ENCODE peak calls at places on chromosomes 11 and 22, in eight cellular contexts. One of them, this sample, is unnamed.

GRCh38 chr22:41939981-41940852 is 6.7 kb downstream of the CENPM start:
- DNase-seq in A172: no peak
- DNase-seq in kidney: peak; percentile 86
- DNase-seq in NCI-H2029: peak; percentile 93
- DNase-seq in GM12891: no peak
- DNase-seq in MCF 10A: no peak
- DNase-seq in effector CD8-positive, alpha-beta T cell: peak; percentile 79
- DNase-seq in RKO: no peak
- DNase-seq in this sample: peak; percentile 80

GRCh38 chr11:953513-953912 is 27.8 kb downstream of the AP2A2 start:
- DNase-seq in A172: no peak
- DNase-seq in kidney: no peak
- DNase-seq in NCI-H2029: no peak
- DNase-seq in GM12891: no peak
- DNase-seq in MCF 10A: no peak
- DNase-seq in effector CD8-positive, alpha-beta T cell: no peak
- DNase-seq in RKO: no peak
- DNase-seq in this sample: no peak

GRCh38 chr11:9947231-9947864 is 283.5 kb downstream of the SWAP70 start:
- DNase-seq in A172: no peak
- DNase-seq in kidney: no peak
- DNase-seq in NCI-H2029: no peak
- DNase-seq in GM12891: no peak
- DNase-seq in MCF 10A: no peak
- DNase-seq in effector CD8-positive, alpha-beta T cell: no peak
- DNase-seq in RKO: no peak
- DNase-seq in this sample: no peak

GRCh38 chr22:17783773-17784480 is 9.7 kb upstream of the BID start:
- DNase-seq in A172: no peak
- DNase-seq in kidney: no peak
- DNase-seq in NCI-H2029: no peak
- DNase-seq in GM12891: no peak
- DNase-seq in MCF 10A: no peak
- DNase-seq in effector CD8-positive, alpha-beta T cell: no peak
- DNase-seq in RKO: no peak
- DNase-seq in this sample: no peak

GRCh38 chr22:28736296-28737155 is 5.1 kb downstream of the CHEK2 start:
- DNase-seq in A172: no peak
- DNase-seq in kidney: no peak
- DNase-seq in NCI-H2029: peak; percentile 50
- DNase-seq in GM12891: no peak
- DNase-seq in MCF 10A: no peak
- DNase-seq in effector CD8-positive, alpha-beta T cell: no peak
- DNase-seq in RKO: no peak
- DNase-seq in this sample: no peak

GRCh38 chr22:17786435-17787158 is 12.3 kb upstream of the BID start:
- DNase-seq in A172: no peak
- DNase-seq in kidney: peak; percentile 85
- DNase-seq in NCI-H2029: peak; percentile 49
- DNase-seq in GM12891: no peak
- DNase-seq in MCF 10A: peak; percentile 76
- DNase-seq in effector CD8-positive, alpha-beta T cell: no peak
- DNase-seq in RKO: no peak
- DNase-seq in this sample: no peak

GRCh38 chr11:19954899-19955298 is 205.4 kb downstream of the DBX1 start:
- DNase-seq in A172: no peak
- DNase-seq in kidney: no peak
- DNase-seq in NCI-H2029: peak; percentile 55
- DNase-seq in GM12891: no peak
- DNase-seq in MCF 10A: peak; percentile 56
- DNase-seq in effector CD8-positive, alpha-beta T cell: no peak
- DNase-seq in RKO: no peak
- DNase-seq in this sample: no peak

GRCh38 chr11:33207408-33207985 is 46.2 kb upstream of the CSTF3 start:
- DNase-seq in A172: no peak
- DNase-seq in kidney: no peak
- DNase-seq in NCI-H2029: no peak
- DNase-seq in GM12891: no peak
- DNase-seq in MCF 10A: peak; percentile 15
- DNase-seq in effector CD8-positive, alpha-beta T cell: no peak
- DNase-seq in RKO: no peak
- DNase-seq in this sample: no peak

GRCh38 chr22:23302171-23303002 is 122.1 kb downstream of the BCR start:
- DNase-seq in A172: peak; percentile 41
- DNase-seq in kidney: peak; percentile 66
- DNase-seq in NCI-H2029: no peak
- DNase-seq in GM12891: no peak
- DNase-seq in MCF 10A: no peak
- DNase-seq in effector CD8-positive, alpha-beta T cell: no peak
- DNase-seq in RKO: no peak
- DNase-seq in this sample: peak; percentile 76

GRCh38 chr11:74437441-74437840 is 29.9 kb downstream of the KCNE3 start:
- DNase-seq in A172: no peak
- DNase-seq in kidney: no peak
- DNase-seq in NCI-H2029: no peak
- DNase-seq in GM12891: no peak
- DNase-seq in MCF 10A: no peak
- DNase-seq in effector CD8-positive, alpha-beta T cell: no peak
- DNase-seq in RKO: no peak
- DNase-seq in this sample: no peak

GRCh38 chr11:2776351-2777061 is 76.7 kb upstream of the KCNQ1OT1 start:
- DNase-seq in A172: no peak
- DNase-seq in kidney: peak; percentile 62
- DNase-seq in NCI-H2029: no peak
- DNase-seq in GM12891: no peak
- DNase-seq in MCF 10A: no peak
- DNase-seq in effector CD8-positive, alpha-beta T cell: no peak
- DNase-seq in RKO: no peak
- DNase-seq in this sample: peak; percentile 75

GRCh38 chr11:125304111-125304639 is 139.6 kb downstream of the PKNOX2 start:
- DNase-seq in A172: no peak
- DNase-seq in kidney: no peak
- DNase-seq in NCI-H2029: no peak
- DNase-seq in GM12891: no peak
- DNase-seq in MCF 10A: no peak
- DNase-seq in effector CD8-positive, alpha-beta T cell: no peak
- DNase-seq in RKO: no peak
- DNase-seq in this sample: peak; percentile 54

GRCh38 chr22:35230839-35231584 is 26.3 kb upstream of the HMGXB4 start:
- DNase-seq in A172: peak; percentile 18
- DNase-seq in kidney: no peak
- DNase-seq in NCI-H2029: peak; percentile 19
- DNase-seq in GM12891: no peak
- DNase-seq in MCF 10A: no peak
- DNase-seq in effector CD8-positive, alpha-beta T cell: no peak
- DNase-seq in RKO: peak; percentile 11
- DNase-seq in this sample: no peak

GRCh38 chr11:489610-490185 is 17.3 kb downstream of the RNH1 start:
- DNase-seq in A172: no peak
- DNase-seq in kidney: peak; percentile 70
- DNase-seq in NCI-H2029: no peak
- DNase-seq in GM12891: peak; percentile 15
- DNase-seq in MCF 10A: no peak
- DNase-seq in effector CD8-positive, alpha-beta T cell: no peak
- DNase-seq in RKO: no peak
- DNase-seq in this sample: no peak

GRCh38 chr11:3215346-3216026 is 3.1 kb downstream of the MRGPRG start:
- DNase-seq in A172: no peak
- DNase-seq in kidney: peak; percentile 46
- DNase-seq in NCI-H2029: no peak
- DNase-seq in GM12891: no peak
- DNase-seq in MCF 10A: no peak
- DNase-seq in effector CD8-positive, alpha-beta T cell: no peak
- DNase-seq in RKO: no peak
- DNase-seq in this sample: peak; percentile 68

GRCh38 chr11:117145393-117145761 is 1.3 kb downstream of the PAFAH1B2 start:
- DNase-seq in A172: peak; percentile 26
- DNase-seq in kidney: no peak
- DNase-seq in NCI-H2029: no peak
- DNase-seq in GM12891: no peak
- DNase-seq in MCF 10A: peak; percentile 44
- DNase-seq in effector CD8-positive, alpha-beta T cell: no peak
- DNase-seq in RKO: peak; percentile 78
- DNase-seq in this sample: no peak

GRCh38 chr11:131942878-131943277 is 572.5 kb downstream of the NTM start:
- DNase-seq in A172: no peak
- DNase-seq in kidney: no peak
- DNase-seq in NCI-H2029: no peak
- DNase-seq in GM12891: no peak
- DNase-seq in MCF 10A: no peak
- DNase-seq in effector CD8-positive, alpha-beta T cell: no peak
- DNase-seq in RKO: no peak
- DNase-seq in this sample: no peak

GRCh38 chr22:26986884-26987283 is 329.5 kb downstream of the MIAT start:
- DNase-seq in A172: no peak
- DNase-seq in kidney: no peak
- DNase-seq in NCI-H2029: no peak
- DNase-seq in GM12891: no peak
- DNase-seq in MCF 10A: no peak
- DNase-seq in effector CD8-positive, alpha-beta T cell: no peak
- DNase-seq in RKO: no peak
- DNase-seq in this sample: no peak

GRCh38 chr22:23289130-23289503 is 108.8 kb downstream of the BCR start:
- DNase-seq in A172: no peak
- DNase-seq in kidney: no peak
- DNase-seq in NCI-H2029: no peak
- DNase-seq in GM12891: no peak
- DNase-seq in MCF 10A: no peak
- DNase-seq in effector CD8-positive, alpha-beta T cell: no peak
- DNase-seq in RKO: no peak
- DNase-seq in this sample: peak; percentile 64

GRCh38 chr22:47837703-47838102 is 1075.3 kb downstream of the TBC1D22A start:
- DNase-seq in A172: peak; percentile 43
- DNase-seq in kidney: no peak
- DNase-seq in NCI-H2029: peak; percentile 5
- DNase-seq in GM12891: no peak
- DNase-seq in MCF 10A: peak; percentile 8
- DNase-seq in effector CD8-positive, alpha-beta T cell: no peak
- DNase-seq in RKO: peak; percentile 47
- DNase-seq in this sample: no peak

GRCh38 chr11:125364085-125364822 is 131.8 kb downstream of the FEZ1 start:
- DNase-seq in A172: peak; percentile 25
- DNase-seq in kidney: no peak
- DNase-seq in NCI-H2029: no peak
- DNase-seq in GM12891: no peak
- DNase-seq in MCF 10A: no peak
- DNase-seq in effector CD8-positive, alpha-beta T cell: no peak
- DNase-seq in RKO: peak; percentile 41
- DNase-seq in this sample: no peak

GRCh38 chr11:416757-417621 is 2.2 kb upstream of the SIGIRR start:
- DNase-seq in A172: no peak
- DNase-seq in kidney: peak; percentile 89
- DNase-seq in NCI-H2029: peak; percentile 55
- DNase-seq in GM12891: no peak
- DNase-seq in MCF 10A: peak; percentile 39
- DNase-seq in effector CD8-positive, alpha-beta T cell: no peak
- DNase-seq in RKO: peak; percentile 49
- DNase-seq in this sample: no peak

GRCh38 chr11:16825091-16825490 is 86.6 kb downstream of the C11orf58 start:
- DNase-seq in A172: no peak
- DNase-seq in kidney: no peak
- DNase-seq in NCI-H2029: no peak
- DNase-seq in GM12891: no peak
- DNase-seq in MCF 10A: no peak
- DNase-seq in effector CD8-positive, alpha-beta T cell: no peak
- DNase-seq in RKO: no peak
- DNase-seq in this sample: no peak

GRCh38 chr11:122642971-122643370 is 12.6 kb upstream of the UBASH3B start:
- DNase-seq in A172: peak; percentile 59
- DNase-seq in kidney: no peak
- DNase-seq in NCI-H2029: no peak
- DNase-seq in GM12891: no peak
- DNase-seq in MCF 10A: no peak
- DNase-seq in effector CD8-positive, alpha-beta T cell: no peak
- DNase-seq in RKO: no peak
- DNase-seq in this sample: no peak

GRCh38 chr11:8219257-8220021 is 44.2 kb downstream of the LMO1 start:
- DNase-seq in A172: peak; percentile 66
- DNase-seq in kidney: peak; percentile 60
- DNase-seq in NCI-H2029: peak; percentile 35
- DNase-seq in GM12891: peak; percentile 48
- DNase-seq in MCF 10A: peak; percentile 65
- DNase-seq in effector CD8-positive, alpha-beta T cell: no peak
- DNase-seq in RKO: peak; percentile 49
- DNase-seq in this sample: peak; percentile 64

GRCh38 chr22:36860821-36861659 is at the start of gene NCF4:
- DNase-seq in A172: no peak
- DNase-seq in kidney: peak; percentile 81
- DNase-seq in NCI-H2029: no peak
- DNase-seq in GM12891: peak; percentile 87
- DNase-seq in MCF 10A: no peak
- DNase-seq in effector CD8-positive, alpha-beta T cell: no peak
- DNase-seq in RKO: no peak
- DNase-seq in this sample: peak; percentile 92

GRCh38 chr11:69979632-69980031 is 98.5 kb upstream of the ANO1 start:
- DNase-seq in A172: no peak
- DNase-seq in kidney: peak; percentile 43
- DNase-seq in NCI-H2029: no peak
- DNase-seq in GM12891: no peak
- DNase-seq in MCF 10A: no peak
- DNase-seq in effector CD8-positive, alpha-beta T cell: no peak
- DNase-seq in RKO: no peak
- DNase-seq in this sample: no peak

GRCh38 chr22:50435701-50436115 is 39.1 kb downstream of the SBF1 start:
- DNase-seq in A172: no peak
- DNase-seq in kidney: peak; percentile 51
- DNase-seq in NCI-H2029: no peak
- DNase-seq in GM12891: no peak
- DNase-seq in MCF 10A: no peak
- DNase-seq in effector CD8-positive, alpha-beta T cell: no peak
- DNase-seq in RKO: no peak
- DNase-seq in this sample: no peak

GRCh38 chr11:84899740-84900139 is 727.4 kb downstream of the DLG2 start:
- DNase-seq in A172: peak; percentile 19
- DNase-seq in kidney: no peak
- DNase-seq in NCI-H2029: no peak
- DNase-seq in GM12891: no peak
- DNase-seq in MCF 10A: no peak
- DNase-seq in effector CD8-positive, alpha-beta T cell: no peak
- DNase-seq in RKO: peak; percentile 67
- DNase-seq in this sample: no peak